ENCODE peak calls at places on chromosomes 13 and 19, in seven cellular contexts. B is sigmoid colon; T is OCI-LY7; N is adrenal gland; V is neural progenitor cell; E is CD4-positive, CD25-positive, alpha-beta regulatory T cell; D is cardiac muscle cell. O is an unnamed sample.

GRCh38 chr19:38900220-38900629 is 456 bp downstream of the NFKBIB start:
- DNase-seq in N (no peak), D (no peak), B (no peak), V (no peak), T (no peak), E (no peak), O (no peak)

GRCh38 chr19:14118165-14119051 is 846 bp upstream of the PRKACA start:
- DNase-seq in E (peak), T (no peak), N (peak), B (peak), V (peak), D (peak), O (peak)

GRCh38 chr13:91162180-91162579 is 185.3 kb upstream of the MIR17HG start:
- DNase-seq in E (no peak), T (peak), D (no peak), N (no peak), V (peak), B (no peak), O (no peak)

GRCh38 chr19:19642506-19643157 is 825 bp downstream of the GMIP start:
- DNase-seq in D (peak), T (peak), B (no peak), V (peak), E (no peak), N (no peak), O (no peak)

GRCh38 chr13:49400755-49401659 is 42.9 kb downstream of the CAB39L start:
- DNase-seq in T (peak), N (peak), V (peak), D (peak), B (peak), E (no peak), O (peak)

GRCh38 chr19:55809381-55810058 is 22.3 kb downstream of the NLRP11 start:
- DNase-seq in E (peak), T (peak), D (peak), V (peak), N (peak), B (peak), O (peak)

GRCh38 chr13:39811051-39811450 is 155.6 kb downstream of the COG6 start:
- DNase-seq in V (no peak), D (no peak), T (no peak), E (no peak), N (no peak), B (no peak), O (no peak)

GRCh38 chr13:31797154-31797775 is 57.9 kb downstream of the RXFP2 start:
- DNase-seq in B (no peak), N (no peak), D (peak), V (peak), T (no peak), E (no peak), O (peak)

GRCh38 chr13:79508224-79508961 is 27.4 kb downstream of the NDFIP2 start:
- DNase-seq in T (no peak), B (no peak), E (no peak), V (no peak), N (no peak), D (no peak), O (no peak)

GRCh38 chr19:45177817-45178261 is at the start of gene TRAPPC6A:
- DNase-seq in T (no peak), D (no peak), V (no peak), B (no peak), E (no peak), N (no peak), O (no peak)

GRCh38 chr19:48415395-48415794 is 21.9 kb downstream of the GRIN2D start:
- DNase-seq in B (peak), T (peak), E (peak), D (peak), N (peak), V (peak), O (peak)

GRCh38 chr13:98632971-98633370 is 56.1 kb upstream of the STK24 start:
- DNase-seq in E (no peak), V (no peak), B (no peak), T (no peak), D (peak), N (no peak), O (no peak)

GRCh38 chr19:44757735-44758505 is 9.4 kb downstream of the BCL3 start:
- DNase-seq in B (peak), E (no peak), N (peak), D (peak), T (no peak), V (peak), O (peak)

GRCh38 chr13:28000567-28000966 is 12.1 kb upstream of the URAD start:
- DNase-seq in T (no peak), D (no peak), E (no peak), B (no peak), N (no peak), V (peak), O (no peak)

GRCh38 chr19:15264061-15264932 is 32.0 kb upstream of the EPHX3 start:
- DNase-seq in B (peak), V (peak), T (peak), E (peak), D (peak), N (peak), O (peak)

GRCh38 chr13:75870397-75870801 is 234.3 kb downstream of the LMO7 start:
- DNase-seq in T (peak), B (no peak), E (peak), N (no peak), D (peak), V (peak), O (peak)

GRCh38 chr19:19444694-19445155 is 39.2 kb downstream of the GATAD2A start:
- DNase-seq in E (no peak), V (no peak), B (no peak), D (peak), T (peak), N (peak), O (no peak)

GRCh38 chr19:1266116-1266817 is 2.9 kb upstream of the CIRBP start:
- DNase-seq in V (peak), D (peak), T (peak), B (peak), N (peak), E (peak), O (peak)

GRCh38 chr19:29515706-29516357 is 10.0 kb upstream of the VSTM2B start:
- DNase-seq in N (no peak), B (no peak), E (no peak), T (no peak), D (no peak), V (no peak), O (no peak)

GRCh38 chr19:49150106-49150943 is 4.9 kb downstream of the HRC start:
- DNase-seq in T (peak), E (no peak), B (peak), D (peak), V (peak), N (peak), O (peak)

GRCh38 chr13:52348983-52349780 is 56.8 kb downstream of the THSD1 start:
- DNase-seq in T (no peak), N (no peak), D (peak), V (no peak), E (no peak), B (no peak), O (peak)

GRCh38 chr13:70809588-70809987 is 701.3 kb upstream of the KLHL1 start:
- DNase-seq in T (no peak), E (no peak), V (no peak), N (no peak), D (no peak), B (no peak), O (no peak)

GRCh38 chr13:70814684-70815083 is 706.4 kb upstream of the KLHL1 start:
- DNase-seq in N (no peak), D (no peak), E (no peak), V (no peak), B (no peak), T (no peak), O (no peak)

GRCh38 chr13:70817571-70817970 is 709.3 kb upstream of the KLHL1 start:
- DNase-seq in N (no peak), V (no peak), B (no peak), D (no peak), E (no peak), T (no peak), O (no peak)

GRCh38 chr13:70816853-70817252 is 708.6 kb upstream of the KLHL1 start:
- DNase-seq in E (no peak), B (no peak), V (no peak), D (no peak), N (no peak), T (no peak), O (no peak)

GRCh38 chr13:70812481-70812880 is 704.2 kb upstream of the KLHL1 start:
- DNase-seq in V (no peak), T (no peak), B (no peak), D (no peak), N (no peak), E (no peak), O (no peak)
- H3K27ac ChIP-seq in V (no peak), T (no peak), B (no peak), D (no peak), N (no peak), E (no peak), O (no peak)

GRCh38 chr19:34310494-34310981 is 54.5 kb upstream of the GPI start:
- DNase-seq in V (no peak), T (peak), D (no peak), N (no peak), E (no peak), B (peak), O (no peak)

GRCh38 chr19:34306213-34306661 is 51.9 kb downstream of the GARRE1 start:
- DNase-seq in V (no peak), T (no peak), B (no peak), D (no peak), E (no peak), N (no peak), O (no peak)

GRCh38 chr19:34306824-34307223 is 52.5 kb downstream of the GARRE1 start:
- DNase-seq in B (no peak), E (no peak), N (no peak), V (no peak), T (no peak), D (no peak), O (no peak)

GRCh38 chr19:34308381-34309367 is 54.3 kb downstream of the GARRE1 start:
- DNase-seq in V (no peak), E (peak), N (no peak), B (peak), D (peak), T (peak), O (no peak)

DNA sequence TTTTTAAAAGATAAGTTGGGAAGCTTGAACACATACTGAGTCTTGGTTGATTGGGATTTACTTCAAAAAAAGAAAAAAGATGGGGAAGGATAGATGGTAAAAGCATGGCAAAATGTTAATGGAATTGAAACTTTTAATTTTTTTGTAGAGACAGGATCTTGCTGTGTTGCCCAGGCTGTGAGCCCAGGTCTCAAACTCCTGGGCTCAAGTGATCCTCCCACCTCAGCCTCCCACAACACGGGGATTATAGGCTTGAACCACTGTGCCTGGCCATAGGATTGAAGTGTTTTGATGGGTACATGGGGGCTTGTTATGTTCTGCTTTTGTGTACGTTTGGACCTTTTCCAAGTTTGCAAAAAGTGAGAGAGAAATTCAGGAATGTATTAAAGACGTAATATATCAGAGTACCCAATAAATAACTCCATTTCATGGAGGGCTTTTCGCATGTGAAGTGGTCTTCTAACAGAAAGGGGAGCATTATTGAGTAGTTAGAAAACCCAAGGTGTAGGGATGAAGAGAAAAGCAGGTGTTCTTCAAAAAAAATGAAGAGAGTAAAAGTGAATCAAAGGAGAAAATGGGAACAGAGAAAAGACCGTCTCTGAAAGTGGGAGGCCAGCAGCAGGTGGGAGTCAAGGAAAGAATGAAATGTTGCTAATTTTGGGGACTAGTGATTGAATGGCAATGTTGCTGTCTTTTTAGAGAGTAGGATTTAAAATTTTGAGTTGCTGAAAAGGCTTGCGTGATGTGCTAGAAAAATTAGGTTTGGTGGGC is 55.2 kb downstream of the GARRE1 start:
- DNase-seq in T (peak), V (no peak), D (no peak), N (no peak), E (no peak), B (peak), O (no peak)
- H3K27ac ChIP-seq in T (peak), V (no peak), D (no peak), N (no peak), E (peak), B (no peak), O (no peak)

GRCh38 chr19:16457195-16457953 is 14.4 kb downstream of the EPS15L1 start:
- DNase-seq in T (no peak), V (peak), B (peak), N (peak), D (peak), E (no peak), O (no peak)

GRCh38 chr19:16455489-16455888 is 16.3 kb downstream of the EPS15L1 start:
- DNase-seq in E (no peak), T (no peak), D (no peak), V (no peak), B (no peak), N (no peak), O (no peak)

GRCh38 chr19:16456652-16457194 is 15.0 kb downstream of the EPS15L1 start:
- DNase-seq in E (no peak), T (no peak), N (no peak), V (no peak), B (no peak), D (no peak), O (no peak)

GRCh38 chr19:16452321-16452720 is 19.4 kb downstream of the EPS15L1 start:
- DNase-seq in B (no peak), D (no peak), N (no peak), T (no peak), V (no peak), E (no peak), O (no peak)

DNA sequence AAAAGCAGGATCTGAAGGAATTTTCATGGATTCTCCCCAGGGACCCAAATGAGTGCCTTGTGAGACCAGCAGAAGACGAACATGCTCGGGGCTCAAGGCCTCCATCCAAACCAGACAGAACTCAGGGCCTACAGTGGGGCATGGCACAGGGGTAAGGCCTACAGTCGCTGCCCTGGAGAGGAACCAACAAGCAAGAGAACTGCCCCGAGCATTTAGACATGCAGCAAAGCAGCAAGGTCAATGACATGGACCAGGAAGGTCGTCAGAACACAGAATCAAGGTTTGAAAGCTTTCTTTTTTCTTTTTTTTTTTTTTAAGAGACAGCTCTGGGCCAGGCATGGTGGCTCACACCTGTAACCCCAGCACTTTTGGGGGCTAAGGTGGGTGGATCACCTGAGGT is 17.3 kb downstream of the EPS15L1 start:
- DNase-seq in V (no peak), D (no peak), T (no peak), E (no peak), B (no peak), N (peak), O (no peak)
- H3K27ac ChIP-seq in V (peak), D (peak), T (peak), E (no peak), B (no peak), N (peak), O (no peak)

GRCh38 chr19:5030136-5030820 is 61.4 kb downstream of the KDM4B start:
- DNase-seq in B (no peak), D (no peak), N (no peak), V (no peak), E (no peak), T (no peak), O (no peak)

GRCh38 chr19:5035105-5035761 is 66.3 kb downstream of the KDM4B start:
- DNase-seq in V (no peak), T (no peak), N (peak), D (no peak), E (no peak), B (no peak), O (no peak)

GRCh38 chr19:5031231-5032100 is 62.6 kb downstream of the KDM4B start:
- DNase-seq in V (peak), E (peak), N (peak), T (peak), B (peak), D (peak), O (peak)

GRCh38 chr19:5030822-5031221 is 61.9 kb downstream of the KDM4B start:
- DNase-seq in V (no peak), N (no peak), B (no peak), D (no peak), E (no peak), T (no peak), O (no peak)

GRCh38 chr19:5032101-5032967 is 63.4 kb downstream of the KDM4B start:
- DNase-seq in V (peak), E (no peak), D (no peak), N (peak), B (no peak), T (no peak), O (no peak)
- H3K27ac ChIP-seq in V (no peak), E (no peak), D (peak), N (peak), B (no peak), T (no peak), O (no peak)

GRCh38 chr19:13103961-13104847 is 1.5 kb upstream of the LYL1 start:
- DNase-seq in V (peak), N (peak), B (peak), E (peak), T (peak), D (no peak), O (no peak)
- H3K27ac ChIP-seq in V (no peak), N (no peak), B (peak), E (peak), T (peak), D (no peak), O (no peak)

DNA sequence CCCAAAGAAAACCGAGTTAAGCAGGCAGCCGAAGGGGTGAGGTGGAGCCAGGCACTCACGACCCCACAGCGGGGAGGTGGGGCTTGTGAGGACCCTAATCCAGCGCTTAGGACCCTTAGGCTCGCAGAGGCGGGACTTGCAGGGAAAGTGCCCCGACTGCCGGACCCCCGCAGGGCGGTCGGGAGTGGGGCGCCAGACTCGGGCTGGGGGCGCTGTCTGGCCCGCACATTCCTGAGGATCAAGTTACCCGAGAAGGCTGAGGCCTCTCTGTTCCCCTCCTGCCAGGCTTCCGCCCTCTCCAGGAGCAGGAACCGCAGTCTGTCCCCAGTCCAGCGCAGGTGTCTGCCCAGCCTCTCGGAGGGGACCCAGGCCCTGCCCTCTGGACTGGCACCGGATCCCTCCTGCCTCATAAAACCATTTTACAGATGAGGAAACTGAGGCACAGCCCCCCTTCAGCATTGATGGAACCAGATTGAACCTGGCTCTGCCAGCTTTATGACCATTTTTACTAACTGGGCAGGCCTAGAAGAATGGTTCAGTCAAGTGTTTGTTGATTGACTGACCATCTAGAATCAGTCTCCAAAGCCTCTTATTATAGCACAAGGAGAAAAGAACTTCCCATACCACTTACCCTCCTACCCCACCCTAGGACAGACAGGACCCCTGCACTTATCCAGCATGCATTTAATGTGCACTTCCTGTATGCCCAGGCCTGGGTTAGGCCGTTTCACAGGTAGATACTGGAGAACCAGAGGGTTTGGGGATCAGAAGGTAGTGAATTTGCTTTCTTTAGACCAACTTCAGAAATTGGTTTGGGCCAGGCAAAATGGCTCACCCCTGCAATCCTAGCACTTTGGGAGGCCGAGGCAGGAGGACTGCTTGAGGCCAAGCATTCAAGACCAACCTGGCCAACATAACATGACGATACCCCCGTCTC is 6.7 kb upstream of the JUND start:
- DNase-seq in B (no peak), V (peak), T (no peak), D (no peak), E (no peak), N (no peak), O (peak)
- H3K27ac ChIP-seq in B (peak), V (no peak), T (no peak), D (peak), E (no peak), N (peak), O (peak)

DNA sequence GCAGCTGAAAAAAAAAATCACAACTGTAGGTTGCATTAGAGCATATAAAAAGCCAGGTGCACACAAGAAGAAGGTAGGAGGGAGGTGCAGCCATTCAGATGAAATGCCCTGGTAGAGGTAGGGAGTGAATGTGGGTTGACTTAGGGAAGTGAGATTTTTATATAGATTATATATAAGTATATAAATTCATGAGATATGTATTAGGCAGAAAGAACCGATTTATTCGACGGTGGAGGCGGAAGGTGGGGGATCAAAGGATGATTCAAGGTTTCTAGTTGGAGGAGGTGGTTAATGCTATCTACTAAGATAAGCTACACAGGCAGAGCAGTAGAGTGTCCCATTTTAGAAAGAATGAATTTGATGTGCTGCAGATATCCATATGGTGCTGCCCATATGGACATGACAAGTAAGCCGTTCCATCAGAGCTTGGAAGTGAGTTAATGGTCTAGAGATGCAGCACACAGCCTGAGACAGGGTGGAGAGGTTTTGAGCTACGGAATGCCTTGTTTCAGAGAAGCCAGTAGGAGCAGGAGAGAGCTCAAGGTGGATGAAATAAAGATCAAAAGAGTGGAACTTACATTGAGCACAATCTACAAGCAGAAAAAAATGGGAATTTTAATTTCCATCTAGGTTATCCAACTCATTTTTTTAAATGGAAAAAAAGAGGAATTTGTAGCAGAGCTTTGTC is 177.4 kb downstream of the PCDH9 start:
- DNase-seq in D (no peak), T (no peak), N (no peak), B (no peak), E (no peak), V (peak), O (no peak)
- H3K27ac ChIP-seq in D (no peak), T (no peak), N (no peak), B (no peak), E (no peak), V (no peak), O (no peak)

O was measured in hepatocyte.